ENCODE peak calls at places on chromosomes 2 and 18, in six cellular contexts. One of them, this sample, is unnamed.

GRCh38 chr2:177682006-177682405 is 289.4 kb downstream of the AGPS start:
- DNase-seq in uterus: no peak
- DNase-seq in GM19239: no peak
- DNase-seq in AG04450: no peak
- DNase-seq in substantia nigra: no peak
- DNase-seq in M059J: no peak
- DNase-seq in this sample: no peak

GRCh38 chr2:170500770-170501169 is 214.4 kb upstream of the SP5 start:
- DNase-seq in uterus: no peak
- DNase-seq in GM19239: no peak
- DNase-seq in AG04450: no peak
- DNase-seq in substantia nigra: no peak
- DNase-seq in M059J: no peak
- DNase-seq in this sample: no peak

GRCh38 chr2:20617892-20618467 is 32.9 kb downstream of the HS1BP3 start:
- DNase-seq in uterus: peak; percentile 99
- DNase-seq in GM19239: no peak
- DNase-seq in AG04450: peak; percentile 98
- DNase-seq in substantia nigra: peak; percentile 87
- DNase-seq in M059J: peak; percentile 99
- DNase-seq in this sample: no peak

GRCh38 chr2:229714080-229714735 is at the start of gene DNER:
- DNase-seq in uterus: no peak
- DNase-seq in GM19239: peak; percentile 66
- DNase-seq in AG04450: no peak
- DNase-seq in substantia nigra: peak; percentile 60
- DNase-seq in M059J: peak; percentile 24
- DNase-seq in this sample: peak; percentile 70

GRCh38 chr18:79727211-79727610 is 47.6 kb downstream of the CTDP1 start:
- DNase-seq in uterus: no peak
- DNase-seq in GM19239: no peak
- DNase-seq in AG04450: no peak
- DNase-seq in substantia nigra: no peak
- DNase-seq in M059J: no peak
- DNase-seq in this sample: no peak

GRCh38 chr2:166090346-166090745 is 37.5 kb downstream of the SCN1A start:
- DNase-seq in uterus: no peak
- DNase-seq in GM19239: no peak
- DNase-seq in AG04450: no peak
- DNase-seq in substantia nigra: no peak
- DNase-seq in M059J: no peak
- DNase-seq in this sample: no peak

GRCh38 chr18:73980289-73980979 is 167.2 kb downstream of the FBXO15 start:
- DNase-seq in uterus: no peak
- DNase-seq in GM19239: no peak
- DNase-seq in AG04450: no peak
- DNase-seq in substantia nigra: no peak
- DNase-seq in M059J: peak; percentile 50
- DNase-seq in this sample: peak; percentile 60

GRCh38 chr18:37869051-37869450 is 303.5 kb upstream of the CELF4 start:
- DNase-seq in uterus: no peak
- DNase-seq in GM19239: no peak
- DNase-seq in AG04450: no peak
- DNase-seq in substantia nigra: no peak
- DNase-seq in M059J: no peak
- DNase-seq in this sample: no peak

GRCh38 chr2:121197369-121198091 is 87.5 kb downstream of the TFCP2L1 start:
- DNase-seq in uterus: no peak
- DNase-seq in GM19239: no peak
- DNase-seq in AG04450: no peak
- DNase-seq in substantia nigra: peak; percentile 29
- DNase-seq in M059J: peak; percentile 81
- DNase-seq in this sample: no peak

GRCh38 chr2:144995482-144995881 is 475.6 kb upstream of the ZEB2 start:
- DNase-seq in uterus: no peak
- DNase-seq in GM19239: no peak
- DNase-seq in AG04450: no peak
- DNase-seq in substantia nigra: no peak
- DNase-seq in M059J: no peak
- DNase-seq in this sample: no peak

GRCh38 chr18:36200354-36200771 is 13.1 kb downstream of the MOCOS start:
- DNase-seq in uterus: no peak
- DNase-seq in GM19239: no peak
- DNase-seq in AG04450: no peak
- DNase-seq in substantia nigra: no peak
- DNase-seq in M059J: no peak
- DNase-seq in this sample: no peak

GRCh38 chr18:67730884-67731283 is 214.4 kb upstream of the DSEL start:
- DNase-seq in uterus: no peak
- DNase-seq in GM19239: no peak
- DNase-seq in AG04450: peak; percentile 7
- DNase-seq in substantia nigra: no peak
- DNase-seq in M059J: peak; percentile 92
- DNase-seq in this sample: no peak

GRCh38 chr2:20015482-20016083 is 3.1 kb upstream of the MATN3 start:
- DNase-seq in uterus: no peak
- DNase-seq in GM19239: peak; percentile 43
- DNase-seq in AG04450: peak; percentile 18
- DNase-seq in substantia nigra: no peak
- DNase-seq in M059J: peak; percentile 57
- DNase-seq in this sample: no peak

GRCh38 chr2:79437416-79438281 is 75.2 kb upstream of the CTNNA2 start:
- DNase-seq in uterus: no peak
- DNase-seq in GM19239: no peak
- DNase-seq in AG04450: no peak
- DNase-seq in substantia nigra: no peak
- DNase-seq in M059J: peak; percentile 33
- DNase-seq in this sample: no peak

GRCh38 chr2:1671916-1672315 is 72.4 kb downstream of the PXDN start:
- DNase-seq in uterus: no peak
- DNase-seq in GM19239: no peak
- DNase-seq in AG04450: no peak
- DNase-seq in substantia nigra: no peak
- DNase-seq in M059J: no peak
- DNase-seq in this sample: no peak

GRCh38 chr2:169609264-169609663 is 25.1 kb downstream of the PPIG start:
- DNase-seq in uterus: no peak
- DNase-seq in GM19239: no peak
- DNase-seq in AG04450: no peak
- DNase-seq in substantia nigra: no peak
- DNase-seq in M059J: no peak
- DNase-seq in this sample: no peak

GRCh38 chr2:36951574-36951973 is 14.8 kb downstream of the STRN start:
- DNase-seq in uterus: no peak
- DNase-seq in GM19239: no peak
- DNase-seq in AG04450: no peak
- DNase-seq in substantia nigra: no peak
- DNase-seq in M059J: peak; percentile 60
- DNase-seq in this sample: no peak

GRCh38 chr2:100893753-100894530 is 74.0 kb downstream of the NPAS2 start:
- DNase-seq in uterus: no peak
- DNase-seq in GM19239: no peak
- DNase-seq in AG04450: no peak
- DNase-seq in substantia nigra: no peak
- DNase-seq in M059J: peak; percentile 72
- DNase-seq in this sample: no peak

GRCh38 chr2:220219371-220219770 is 591.9 kb downstream of the SLC4A3 start:
- DNase-seq in uterus: no peak
- DNase-seq in GM19239: no peak
- DNase-seq in AG04450: no peak
- DNase-seq in substantia nigra: no peak
- DNase-seq in M059J: no peak
- DNase-seq in this sample: no peak

GRCh38 chr2:218402491-218402901 is 2.8 kb downstream of the CTDSP1 start:
- DNase-seq in uterus: no peak
- DNase-seq in GM19239: no peak
- DNase-seq in AG04450: no peak
- DNase-seq in substantia nigra: no peak
- DNase-seq in M059J: no peak
- DNase-seq in this sample: no peak

This sample was measured in H9.